ENCODE peak calls at places on chromosomes 12 and 14, in four cellular contexts. G is aorta; W is HuH-7.5; L is CD8-positive, alpha-beta T cell. V is an unnamed sample.

GRCh38 chr12:44835641-44836379 is 40.3 kb downstream of the NELL2 start:
- DNase-seq in L (no peak), W (no peak), G (no peak), V (no peak)

GRCh38 chr12:4283512-4284255 is 10.1 kb downstream of the CCND2 start:
- DNase-seq in G (no peak), W (no peak), L (no peak), V (no peak)

GRCh38 chr12:38771871-38772270 is 133.5 kb downstream of the CPNE8 start:
- DNase-seq in W (no peak), G (no peak), L (no peak), V (no peak)

GRCh38 chr12:82746668-82747067 is 60.0 kb downstream of the TMTC2 start:
- DNase-seq in L (no peak), G (no peak), W (no peak), V (no peak)

GRCh38 chr14:81831128-81831815 is 297.6 kb upstream of the SEL1L start:
- DNase-seq in L (no peak), G (no peak), W (no peak), V (no peak)

GRCh38 chr12:104974626-104975290 is 11.4 kb upstream of the NOPCHAP1 start:
- DNase-seq in W (no peak), G (no peak), L (no peak), V (no peak)

GRCh38 chr14:20631023-20631820 is 10.3 kb downstream of the OR6S1 start:
- DNase-seq in L (no peak), W (no peak), G (no peak), V (no peak)

GRCh38 chr12:98185606-98186005 is 329.8 kb upstream of the TMPO start:
- DNase-seq in L (no peak), W (no peak), G (no peak), V (no peak)

GRCh38 chr14:59755388-59755787 is 115.2 kb downstream of the RTN1 start:
- DNase-seq in L (no peak), W (no peak), G (no peak), V (no peak)

GRCh38 chr14:81819910-81820309 is 286.3 kb upstream of the SEL1L start:
- DNase-seq in L (no peak), W (no peak), G (no peak), V (no peak)

GRCh38 chr14:91884664-91885063 is 17.3 kb upstream of the TC2N start:
- DNase-seq in L (no peak), G (peak; percentile 68), W (no peak), V (no peak)

GRCh38 chr14:58535084-58535483 is 102.7 kb upstream of the DACT1 start:
- DNase-seq in G (no peak), L (no peak), W (no peak), V (no peak)

GRCh38 chr14:104104006-104104901 is 18.8 kb downstream of the ASPG start:
- DNase-seq in W (no peak), G (peak; percentile 73), L (no peak), V (no peak)

GRCh38 chr14:85437143-85437542 is 92.8 kb upstream of the FLRT2 start:
- DNase-seq in W (no peak), G (no peak), L (no peak), V (no peak)

GRCh38 chr12:104809706-104810385 is 148.2 kb downstream of the SLC41A2 start:
- DNase-seq in L (no peak), W (no peak), G (no peak), V (no peak)

GRCh38 chr12:107251288-107251687 is 157.9 kb upstream of the CRY1 start:
- DNase-seq in G (no peak), L (no peak), W (no peak), V (no peak)

GRCh38 chr12:25348290-25348689 is 97.6 kb upstream of the KRAS start:
- DNase-seq in W (no peak), G (no peak), L (no peak), V (no peak)

GRCh38 chr12:108375986-108376663 is 37.0 kb upstream of the CMKLR1 start:
- DNase-seq in G (no peak), L (no peak), W (no peak), V (no peak)

GRCh38 chr12:72234871-72235270 is 37.3 kb upstream of the TRHDE start:
- DNase-seq in L (no peak), G (no peak), W (no peak), V (no peak)

GRCh38 chr14:71050227-71050823 is 143.1 kb downstream of the PCNX1 start:
- DNase-seq in G (no peak), W (no peak), L (no peak), V (no peak)

GRCh38 chr12:25723286-25723685 is 170.2 kb upstream of the LMNTD1 start:
- DNase-seq in W (no peak), L (no peak), G (no peak), V (no peak)

GRCh38 chr12:54958048-54958658 is 26.4 kb downstream of the TESPA1 start:
- DNase-seq in L (peak; percentile 36), G (no peak), W (peak; percentile 29), V (peak; percentile 58)

GRCh38 chr14:25843761-25844470 is 753.9 kb downstream of the NOVA1 start:
- DNase-seq in G (no peak), W (no peak), L (no peak), V (no peak)

GRCh38 chr12:65232490-65233077 is 45.9 kb upstream of the MSRB3 start:
- DNase-seq in W (no peak), L (no peak), G (no peak), V (no peak)

GRCh38 chr12:28558232-28558631 is 368.0 kb downstream of the CCDC91 start:
- DNase-seq in W (no peak), L (no peak), G (no peak), V (no peak)

V was measured in retina.